ENCODE peak calls at places on chromosomes 2 and 18, in seven cellular contexts. Q, E, I, S, G, R and F are unnamed samples.

GRCh38 chr2:216107760-216108159 is 1.4 kb upstream of the XRCC5 start:
- DNase-seq in R (peak; percentile 21), I (no peak), E (no peak), G (no peak), Q (no peak), S (no peak), F (peak; percentile 60)

GRCh38 chr2:212441141-212441540 is 97.5 kb downstream of the ERBB4 start:
- DNase-seq in I (no peak), R (no peak), S (no peak), G (no peak), E (no peak), Q (no peak), F (no peak)

GRCh38 chr18:80183273-80184050 is 63.9 kb downstream of the PARD6G start:
- DNase-seq in E (no peak), Q (no peak), I (no peak), G (no peak), S (peak; percentile 22), R (no peak), F (no peak)

GRCh38 chr18:72197598-72197997 is 346.5 kb downstream of the CBLN2 start:
- DNase-seq in G (no peak), I (no peak), E (no peak), R (no peak), Q (no peak), S (no peak), F (no peak)

GRCh38 chr18:3177902-3178687 is 41.7 kb downstream of the MYOM1 start:
- DNase-seq in S (peak; percentile 63), G (no peak), R (peak; percentile 33), I (no peak), Q (no peak), E (peak; percentile 84), F (no peak)

GRCh38 chr2:220075835-220076234 is 448.4 kb downstream of the SLC4A3 start:
- DNase-seq in I (no peak), S (no peak), G (no peak), R (peak; percentile 12), Q (no peak), E (no peak), F (no peak)

GRCh38 chr2:190340369-190340768 is 3.0 kb upstream of the INPP1 start:
- DNase-seq in R (no peak), S (no peak), G (no peak), I (no peak), E (no peak), Q (peak; percentile 68), F (peak; percentile 79)

GRCh38 chr2:2904721-2905340 is 472.8 kb downstream of the EIPR1 start:
- DNase-seq in E (no peak), I (no peak), G (no peak), R (no peak), S (no peak), Q (no peak), F (no peak)

GRCh38 chr2:128359841-128360240 is 41.2 kb upstream of the HS6ST1 start:
- DNase-seq in I (no peak), G (no peak), S (no peak), R (no peak), Q (no peak), E (no peak), F (no peak)

GRCh38 chr2:101901241-101901640 is 90.5 kb upstream of the IL1R2 start:
- DNase-seq in E (no peak), Q (no peak), I (no peak), R (no peak), S (no peak), G (no peak), F (no peak)

GRCh38 chr18:9362869-9363268 is 28.3 kb downstream of the TWSG1 start:
- DNase-seq in R (no peak), E (no peak), I (no peak), S (no peak), G (no peak), Q (no peak), F (peak; percentile 8)

GRCh38 chr2:189421644-189422043 is 19.6 kb upstream of the WDR75 start:
- DNase-seq in E (no peak), I (no peak), R (peak; percentile 87), Q (peak; percentile 51), S (no peak), G (no peak), F (no peak)

GRCh38 chr18:53991805-53992204 is 232.7 kb downstream of the MBD2 start:
- DNase-seq in E (no peak), Q (no peak), I (no peak), R (peak; percentile 71), G (no peak), S (no peak), F (no peak)

GRCh38 chr2:127121341-127121740 is 14.4 kb upstream of the BIN1 start:
- DNase-seq in S (no peak), I (no peak), E (no peak), Q (no peak), G (no peak), R (no peak), F (no peak)

GRCh38 chr2:43127941-43128561 is 98.4 kb downstream of the ZFP36L2 start:
- DNase-seq in Q (no peak), I (no peak), S (peak; percentile 48), G (no peak), R (no peak), E (peak; percentile 39), F (no peak)

GRCh38 chr2:113211226-113212105 is 37.7 kb downstream of the PSD4 start:
- DNase-seq in S (peak; percentile 58), I (no peak), G (no peak), Q (no peak), R (no peak), E (no peak), F (no peak)
- H3K27ac ChIP-seq in S (peak overlapping the region; percentile 58), I (no peak overlapping the region), G (no peak overlapping the region), Q (peak overlapping the region; percentile 45), R (no peak overlapping the region), E (no peak overlapping the region), F (no peak overlapping the region)

GRCh38 chr2:59910176-59910575 is 643.3 kb downstream of the BCL11A start:
- DNase-seq in R (no peak), G (no peak), S (no peak), E (no peak), Q (no peak), I (no peak), F (no peak)

GRCh38 chr2:59909147-59909546 is 644.3 kb downstream of the BCL11A start:
- DNase-seq in Q (no peak), E (no peak), G (no peak), R (no peak), S (no peak), I (no peak), F (no peak)

GRCh38 chr2:59912076-59912475 is 641.4 kb downstream of the BCL11A start:
- DNase-seq in S (no peak), I (no peak), Q (no peak), R (no peak), G (no peak), E (no peak), F (peak; percentile 32)
- H3K27ac ChIP-seq in S (no peak overlapping the region), I (no peak overlapping the region), Q (no peak overlapping the region), R (no peak overlapping the region), G (no peak overlapping the region), E (no peak overlapping the region), F (no peak overlapping the region)

GRCh38 chr2:239475161-239476028 is 74.6 kb upstream of the HDAC4 start:
- DNase-seq in R (no peak), I (no peak), Q (no peak), E (peak; percentile 7), G (no peak), S (no peak), F (no peak)
- H3K27ac ChIP-seq in R (no peak overlapping the region), I (no peak overlapping the region), Q (no peak overlapping the region), E (no peak overlapping the region), G (no peak overlapping the region), S (no peak overlapping the region), F (no peak overlapping the region)

GRCh38 chr2:28621172-28622100 is 125.6 kb downstream of the PLB1 start:
- DNase-seq in Q (peak; percentile 74), E (peak; percentile 84), R (peak; percentile 97), S (peak; percentile 66), I (peak; percentile 92), G (peak; percentile 86), F (peak; percentile 49)
- H3K27ac ChIP-seq in Q (peak overlapping the region; percentile 35), E (peak overlapping the region; percentile 85), R (peak overlapping the region; percentile 52), S (peak overlapping the region; percentile 85), I (peak overlapping the region; percentile 93), G (peak overlapping the region; percentile 95), F (no peak overlapping the region)

DNA sequence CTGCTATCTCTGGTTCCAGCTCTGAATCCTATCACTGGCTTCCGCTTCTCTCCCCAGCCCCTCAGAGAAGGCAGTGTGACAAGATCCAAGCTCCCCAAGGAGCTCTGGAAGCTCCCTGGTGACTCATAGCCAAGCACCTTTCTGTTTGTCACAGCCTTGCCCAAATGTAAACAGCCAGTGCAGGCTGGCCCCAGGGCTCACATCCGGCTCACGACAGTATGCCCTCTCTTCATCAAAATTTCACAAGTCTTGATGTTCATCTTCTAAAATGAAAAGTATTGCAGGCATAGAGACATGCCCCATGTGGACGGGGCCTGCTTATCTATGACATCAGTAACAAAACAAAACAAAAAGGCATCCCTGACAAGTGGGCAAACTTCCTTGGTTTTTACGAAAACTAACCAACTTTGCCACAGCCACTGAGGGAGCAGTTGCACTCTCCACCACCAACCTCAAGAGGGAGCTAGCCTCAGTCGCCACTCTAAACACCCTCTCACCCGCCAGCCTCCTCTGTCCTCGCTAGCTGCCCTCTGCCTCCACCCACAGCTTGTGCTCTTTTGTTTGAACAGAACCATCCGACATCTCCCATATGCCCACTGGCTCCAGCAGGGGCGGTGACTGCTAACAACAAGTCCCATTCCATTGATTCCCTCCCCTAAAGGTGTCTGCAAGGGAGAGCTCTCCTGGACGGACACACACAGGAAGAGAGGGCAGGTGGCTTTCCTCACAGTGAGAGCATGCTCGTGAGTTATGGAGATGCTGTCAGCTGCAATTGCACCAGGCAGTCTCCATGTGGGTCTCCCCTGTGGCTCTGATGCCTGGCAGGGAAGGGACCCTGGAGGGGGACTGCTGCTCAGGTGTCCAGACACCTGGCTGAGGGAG is 71.0 kb upstream of the DAPL1 start:
- DNase-seq in Q (peak; percentile 12), G (no peak), S (no peak), R (no peak), E (no peak), I (no peak), F (peak; percentile 75)
- H3K27ac ChIP-seq in Q (no peak overlapping the region), G (no peak overlapping the region), S (no peak overlapping the region), R (no peak overlapping the region), E (peak overlapping the region; percentile 73), I (no peak overlapping the region), F (no peak overlapping the region)

GRCh38 chr2:73341039-73341438 is 44.6 kb upstream of the ALMS1 start:
- DNase-seq in G (no peak), I (no peak), S (no peak), Q (no peak), E (no peak), R (no peak), F (no peak)

GRCh38 chr2:73339171-73339678 is 45.9 kb upstream of the EGR4 start:
- DNase-seq in E (no peak), S (no peak), I (no peak), G (no peak), R (peak; percentile 2), Q (peak; percentile 87), F (peak; percentile 52)

GRCh38 chr2:73334045-73334444 is 40.7 kb upstream of the EGR4 start:
- DNase-seq in Q (no peak), R (no peak), E (no peak), S (no peak), I (no peak), G (no peak), F (no peak)

GRCh38 chr2:73334620-73335019 is 41.3 kb upstream of the EGR4 start:
- DNase-seq in E (no peak), R (no peak), I (no peak), G (no peak), Q (no peak), S (no peak), F (no peak)

DNA sequence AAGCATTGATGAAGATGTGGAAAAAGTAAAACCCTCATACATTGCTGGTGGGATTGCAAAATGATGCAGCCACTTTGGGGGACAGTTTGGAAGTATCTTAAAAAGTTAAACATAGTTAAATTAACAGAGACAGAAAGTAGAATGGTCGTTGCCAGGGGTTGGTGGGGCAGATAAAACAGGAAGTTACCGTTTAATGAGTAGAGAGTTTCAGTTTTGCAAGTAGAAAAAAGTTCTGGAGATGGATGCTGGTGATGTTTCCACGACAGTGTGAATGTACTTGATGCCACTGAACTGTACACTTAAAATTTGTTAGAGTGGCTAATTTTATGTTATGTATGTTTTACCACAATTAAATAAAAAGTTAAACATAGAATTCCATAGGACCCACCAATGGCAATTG is 44.5 kb upstream of the EGR4 start:
- DNase-seq in G (no peak), Q (no peak), R (no peak), S (no peak), E (no peak), I (no peak), F (no peak)
- H3K27ac ChIP-seq in G (no peak overlapping the region), Q (peak overlapping the region; percentile 68), R (no peak overlapping the region), S (no peak overlapping the region), E (no peak overlapping the region), I (no peak overlapping the region), F (no peak overlapping the region)